ENCODE peak calls at places on chromosomes 13 and 19, in five cellular contexts. U is CD4-positive, alpha-beta memory T cell; W is psoas muscle; M is CD4-positive, CD25-positive, alpha-beta regulatory T cell; G is neuronal stem cell. P is an unnamed sample.

GRCh38 chr13:61148211-61148610 is 267.4 kb downstream of the PCDH20 start:
- DNase-seq in G (peak; percentile 17), M (no peak), W (no peak), U (no peak), P (no peak)

GRCh38 chr13:105048685-105049084 is 1486.8 kb downstream of the EFNB2 start:
- DNase-seq in M (no peak), U (no peak), W (no peak), G (no peak), P (no peak)

GRCh38 chr13:37870895-37871550 is 1.5 kb upstream of the TRPC4 start:
- DNase-seq in W (no peak), M (no peak), G (no peak), U (no peak), P (no peak)

GRCh38 chr13:30752201-30752797 is 17.0 kb downstream of the ALOX5AP start:
- DNase-seq in W (peak; percentile 84), G (no peak), U (no peak), M (no peak), P (no peak)

GRCh38 chr19:46902402-46902766 is 41.6 kb downstream of the ARHGAP35 start:
- DNase-seq in W (no peak), G (no peak), U (no peak), M (no peak), P (no peak)

GRCh38 chr13:49669735-49670309 is 21.5 kb downstream of the EBPL start:
- DNase-seq in M (peak; percentile 6), G (peak; percentile 41), U (peak; percentile 21), W (peak; percentile 65), P (no peak)

GRCh38 chr13:28494861-28495585 is at the start of gene FLT1:
- DNase-seq in W (peak; percentile 77), G (peak; percentile 38), U (no peak), M (no peak), P (no peak)

GRCh38 chr13:51488212-51488611 is 35.4 kb upstream of the INTS6 start:
- DNase-seq in U (no peak), W (no peak), G (no peak), M (no peak), P (no peak)

GRCh38 chr19:41322451-41322850 is 12.5 kb downstream of the CCDC97 start:
- DNase-seq in W (peak; percentile 53), G (no peak), M (no peak), U (no peak), P (no peak)
- H3K4me3 ChIP-seq in W (no peak overlapping the region), G (no peak overlapping the region), M (no peak overlapping the region), U (no peak overlapping the region), P (no peak overlapping the region)

DNA sequence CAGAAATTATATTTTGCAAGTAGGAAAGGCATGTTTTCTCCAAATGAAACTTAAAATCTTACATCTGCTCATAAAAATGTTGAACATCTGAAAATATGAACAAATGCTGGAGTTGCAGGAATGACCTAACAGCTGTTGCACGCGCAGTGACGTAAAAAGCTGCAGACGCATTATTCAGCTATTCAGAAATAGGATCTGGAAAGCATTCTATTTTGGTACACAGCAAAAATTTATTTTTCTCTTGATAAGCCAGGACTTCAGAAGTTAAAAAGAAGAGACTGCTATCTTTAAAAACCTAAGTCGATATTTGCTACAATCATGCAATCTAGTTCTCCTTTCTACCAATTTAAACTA is 36.9 kb upstream of the STARD13 start:
- DNase-seq in G (no peak), W (peak; percentile 61), M (no peak), U (no peak), P (no peak)
- H3K4me3 ChIP-seq in G (no peak overlapping the region), W (peak overlapping the region; percentile 37), M (no peak overlapping the region), U (no peak overlapping the region), P (no peak overlapping the region)

DNA sequence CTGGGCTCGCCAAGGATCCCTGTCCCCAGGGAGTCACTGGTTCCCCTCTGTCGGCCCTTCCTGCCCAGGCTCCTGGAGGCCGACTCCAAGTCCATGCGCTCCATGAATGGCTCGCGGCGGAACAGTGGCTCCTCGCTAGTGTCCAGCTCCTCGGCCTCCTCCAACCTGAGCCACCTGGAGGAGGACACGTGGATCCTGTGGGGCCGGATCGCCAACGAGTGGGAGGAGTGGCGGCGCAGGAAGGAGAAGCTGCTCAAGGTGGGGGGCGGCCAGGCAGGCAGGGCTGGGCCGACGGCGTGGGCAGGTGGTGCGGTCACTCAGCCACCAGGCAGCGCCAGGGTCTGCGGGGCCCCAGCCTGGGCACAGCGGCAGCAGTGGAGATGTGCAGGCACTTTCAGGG is 17.6 kb downstream of the EVI5L start:
- DNase-seq in G (no peak), W (no peak), M (no peak), U (no peak), P (no peak)
- H3K4me3 ChIP-seq in G (peak overlapping the region; percentile 40), W (no peak overlapping the region), M (no peak overlapping the region), U (no peak overlapping the region), P (no peak overlapping the region)

GRCh38 chr19:38617283-38617763 is 430 bp downstream of the MAP4K1 start:
- DNase-seq in M (no peak), G (no peak), W (no peak), U (peak; percentile 14), P (no peak)

GRCh38 chr19:38617764-38618589 is at the start of gene MAP4K1:
- DNase-seq in W (peak; percentile 78), G (no peak), U (peak; percentile 61), M (peak; percentile 65), P (no peak)

GRCh38 chr19:38614289-38614688 is 3.5 kb downstream of the MAP4K1 start:
- DNase-seq in W (no peak), U (no peak), G (no peak), M (no peak), P (no peak)

GRCh38 chr19:38615007-38615581 is 2.7 kb downstream of the MAP4K1 start:
- DNase-seq in U (no peak), W (no peak), M (no peak), G (no peak), P (no peak)

GRCh38 chr19:38616265-38616664 is 1.5 kb downstream of the MAP4K1 start:
- DNase-seq in U (no peak), G (no peak), W (no peak), M (no peak), P (no peak)
- H3K4me3 ChIP-seq in U (peak overlapping the region; percentile 99), G (no peak overlapping the region), W (no peak overlapping the region), M (peak overlapping the region; percentile 89), P (no peak overlapping the region)

GRCh38 chr13:112068531-112069062 is 1.6 kb downstream of the SOX1 start:
- DNase-seq in M (no peak), W (no peak), U (no peak), G (no peak), P (no peak)
- H3K4me3 ChIP-seq in M (no peak overlapping the region), W (no peak overlapping the region), U (no peak overlapping the region), G (peak overlapping the region; percentile 89), P (no peak overlapping the region)

GRCh38 chr19:50967924-50968708 is 1.3 kb downstream of the KLK6 start:
- DNase-seq in U (no peak), G (no peak), W (no peak), M (no peak), P (no peak)
- H3K4me3 ChIP-seq in U (no peak overlapping the region), G (no peak overlapping the region), W (no peak overlapping the region), M (no peak overlapping the region), P (no peak overlapping the region)

GRCh38 chr13:47932953-47933687 is 68.0 kb downstream of the SUCLA2 start:
- DNase-seq in G (peak; percentile 9), U (no peak), W (no peak), M (no peak), P (no peak)
- H3K4me3 ChIP-seq in G (no peak overlapping the region), U (no peak overlapping the region), W (no peak overlapping the region), M (no peak overlapping the region), P (no peak overlapping the region)

DNA sequence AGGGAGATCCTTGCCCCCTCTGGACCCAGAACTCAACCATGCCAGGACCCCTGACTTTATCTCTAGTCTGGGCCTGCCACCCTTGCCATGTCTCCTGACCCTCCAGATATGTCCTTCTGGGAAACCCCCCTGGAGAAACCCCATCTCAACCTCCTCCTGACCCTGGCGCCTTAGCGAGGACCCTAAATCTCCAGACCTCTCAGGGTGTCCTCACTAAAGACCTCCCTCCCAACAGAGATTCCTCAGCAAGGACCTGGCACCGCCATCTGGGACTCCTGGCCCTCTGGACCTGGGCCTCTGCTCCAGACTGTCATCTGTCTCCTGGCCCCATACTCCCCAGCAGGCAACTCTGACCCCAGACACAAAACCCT is 1.3 kb downstream of the KCNK6 start:
- DNase-seq in U (no peak), G (no peak), M (no peak), W (no peak), P (no peak)
- H3K4me3 ChIP-seq in U (no peak overlapping the region), G (no peak overlapping the region), M (no peak overlapping the region), W (no peak overlapping the region), P (no peak overlapping the region)

P was measured in epithelial cell of proximal tubule.